ENCODE peak calls at places on chromosomes 5 and 9, in six cellular contexts. One of them, this sample, is unnamed.

GRCh38 chr9:78365979-78366697 is 69.2 kb downstream of the PSAT1 start:
- DNase-seq in HepG2: no peak
- DNase-seq in K562: no peak
- DNase-seq in H1: no peak
- DNase-seq in GM12878: no peak
- DNase-seq in SK-N-SH: peak; percentile 19
- DNase-seq in this sample: no peak

GRCh38 chr5:52531105-52531504 is 256.6 kb upstream of the ITGA1 start:
- DNase-seq in H1: no peak
- DNase-seq in HepG2: no peak
- DNase-seq in K562: no peak
- DNase-seq in GM12878: no peak
- DNase-seq in SK-N-SH: no peak
- DNase-seq in this sample: no peak

GRCh38 chr5:1207555-1207954 is 6.2 kb downstream of the SLC6A19 start:
- DNase-seq in K562: no peak
- DNase-seq in H1: no peak
- DNase-seq in HepG2: no peak
- DNase-seq in SK-N-SH: no peak
- DNase-seq in GM12878: no peak
- DNase-seq in this sample: no peak

GRCh38 chr5:43106290-43106638 is 14.4 kb upstream of the ZNF131 start:
- DNase-seq in H1: no peak
- DNase-seq in SK-N-SH: no peak
- DNase-seq in HepG2: no peak
- DNase-seq in GM12878: no peak
- DNase-seq in K562: no peak
- DNase-seq in this sample: no peak

GRCh38 chr9:36415822-36416515 is 15.9 kb upstream of the RNF38 start:
- DNase-seq in K562: no peak
- DNase-seq in H1: peak; percentile 27
- DNase-seq in GM12878: no peak
- DNase-seq in HepG2: no peak
- DNase-seq in SK-N-SH: no peak
- DNase-seq in this sample: no peak

GRCh38 chr9:93128011-93128714 is 5.9 kb downstream of the NINJ1 start:
- DNase-seq in SK-N-SH: no peak
- DNase-seq in K562: no peak
- DNase-seq in HepG2: no peak
- DNase-seq in GM12878: no peak
- DNase-seq in H1: no peak
- DNase-seq in this sample: no peak

GRCh38 chr5:146340260-146341081 is 1.8 kb downstream of the POU4F3 start:
- DNase-seq in H1: no peak
- DNase-seq in SK-N-SH: no peak
- DNase-seq in K562: peak; percentile 63
- DNase-seq in GM12878: no peak
- DNase-seq in HepG2: peak; percentile 36
- DNase-seq in this sample: no peak

GRCh38 chr5:172439785-172440480 is 14.4 kb downstream of the SH3PXD2B start:
- DNase-seq in GM12878: no peak
- DNase-seq in HepG2: no peak
- DNase-seq in H1: no peak
- DNase-seq in SK-N-SH: no peak
- DNase-seq in K562: no peak
- DNase-seq in this sample: no peak

GRCh38 chr5:8525835-8526234 is 656.9 kb downstream of the MTRR start:
- DNase-seq in HepG2: no peak
- DNase-seq in H1: no peak
- DNase-seq in SK-N-SH: no peak
- DNase-seq in GM12878: no peak
- DNase-seq in K562: no peak
- DNase-seq in this sample: no peak

GRCh38 chr5:28850320-28850921 is 1812.0 kb upstream of the CDH9 start:
- DNase-seq in K562: no peak
- DNase-seq in GM12878: no peak
- DNase-seq in H1: no peak
- DNase-seq in SK-N-SH: no peak
- DNase-seq in HepG2: no peak
- DNase-seq in this sample: no peak

GRCh38 chr5:107570805-107571531 is 99.8 kb downstream of the EFNA5 start:
- DNase-seq in SK-N-SH: no peak
- DNase-seq in H1: no peak
- DNase-seq in K562: no peak
- DNase-seq in GM12878: peak; percentile 94
- DNase-seq in HepG2: peak; percentile 2
- DNase-seq in this sample: no peak

GRCh38 chr9:33297455-33297854 is 7.1 kb downstream of the NFX1 start:
- DNase-seq in HepG2: no peak
- DNase-seq in GM12878: peak; percentile 78
- DNase-seq in SK-N-SH: no peak
- DNase-seq in K562: peak; percentile 11
- DNase-seq in H1: no peak
- DNase-seq in this sample: no peak

GRCh38 chr5:119655081-119655480 is 25.7 kb downstream of the FAM170A start:
- DNase-seq in SK-N-SH: no peak
- DNase-seq in HepG2: no peak
- DNase-seq in K562: no peak
- DNase-seq in GM12878: no peak
- DNase-seq in H1: no peak
- DNase-seq in this sample: no peak

GRCh38 chr9:127919253-127919815 is 2.5 kb upstream of the ST6GALNAC4 start:
- DNase-seq in H1: no peak
- DNase-seq in K562: peak; percentile 72
- DNase-seq in GM12878: no peak
- DNase-seq in HepG2: peak; percentile 87
- DNase-seq in SK-N-SH: no peak
- DNase-seq in this sample: peak; percentile 99

GRCh38 chr9:76926324-76926731 is 20.4 kb upstream of the PRUNE2 start:
- DNase-seq in K562: no peak
- DNase-seq in GM12878: no peak
- DNase-seq in SK-N-SH: no peak
- DNase-seq in HepG2: no peak
- DNase-seq in H1: no peak
- DNase-seq in this sample: no peak

GRCh38 chr9:136965771-136966484 is 11.4 kb upstream of the PTGDS start:
- DNase-seq in HepG2: no peak
- DNase-seq in SK-N-SH: no peak
- DNase-seq in K562: peak; percentile 32
- DNase-seq in GM12878: no peak
- DNase-seq in H1: no peak
- DNase-seq in this sample: no peak

GRCh38 chr5:170755679-170756456 is 27.7 kb upstream of the GABRP start:
- DNase-seq in K562: no peak
- DNase-seq in SK-N-SH: peak; percentile 31
- DNase-seq in GM12878: no peak
- DNase-seq in HepG2: no peak
- DNase-seq in H1: no peak
- DNase-seq in this sample: no peak

GRCh38 chr5:95283761-95284511 is 958 bp downstream of the MCTP1 start:
- DNase-seq in H1: no peak
- DNase-seq in GM12878: no peak
- DNase-seq in HepG2: no peak
- DNase-seq in K562: peak; percentile 57
- DNase-seq in SK-N-SH: peak; percentile 65
- DNase-seq in this sample: no peak

GRCh38 chr5:87132696-87133095 is 135.0 kb upstream of the RASA1 start:
- DNase-seq in HepG2: no peak
- DNase-seq in SK-N-SH: no peak
- DNase-seq in GM12878: no peak
- DNase-seq in H1: no peak
- DNase-seq in K562: no peak
- DNase-seq in this sample: no peak

GRCh38 chr9:71665247-71665646 is 103.1 kb downstream of the CEMIP2 start:
- DNase-seq in GM12878: no peak
- DNase-seq in SK-N-SH: no peak
- DNase-seq in K562: no peak
- DNase-seq in HepG2: no peak
- DNase-seq in H1: no peak
- DNase-seq in this sample: no peak

GRCh38 chr5:146223179-146223578 is 19.8 kb downstream of the RBM27 start:
- DNase-seq in SK-N-SH: no peak
- DNase-seq in H1: no peak
- DNase-seq in K562: no peak
- DNase-seq in HepG2: no peak
- DNase-seq in GM12878: no peak
- DNase-seq in this sample: no peak

GRCh38 chr5:8848997-8849585 is 696.8 kb downstream of the SEMA5A start:
- DNase-seq in HepG2: no peak
- DNase-seq in SK-N-SH: no peak
- DNase-seq in K562: no peak
- DNase-seq in GM12878: no peak
- DNase-seq in H1: no peak
- DNase-seq in this sample: no peak

GRCh38 chr5:142012186-142012785 is 541 bp downstream of the GNPDA1 start:
- DNase-seq in SK-N-SH: peak; percentile 71
- DNase-seq in HepG2: peak; percentile 9
- DNase-seq in K562: peak; percentile 60
- DNase-seq in GM12878: no peak
- DNase-seq in H1: peak; percentile 31
- DNase-seq in this sample: peak; percentile 48

GRCh38 chr5:160359816-160360215 is 10.6 kb downstream of the C1QTNF2 start:
- DNase-seq in H1: no peak
- DNase-seq in GM12878: no peak
- DNase-seq in HepG2: no peak
- DNase-seq in SK-N-SH: peak; percentile 56
- DNase-seq in K562: no peak
- DNase-seq in this sample: no peak

GRCh38 chr9:128066713-128067621 is at the start of gene NAIF1:
- DNase-seq in SK-N-SH: peak; percentile 95
- DNase-seq in K562: peak; percentile 96
- DNase-seq in H1: peak; percentile 95
- DNase-seq in GM12878: peak; percentile 98
- DNase-seq in HepG2: peak; percentile 99
- DNase-seq in this sample: peak; percentile 99

GRCh38 chr5:10563132-10563939 is 534 bp upstream of the ANKRD33B start:
- DNase-seq in H1: no peak
- DNase-seq in GM12878: no peak
- DNase-seq in HepG2: no peak
- DNase-seq in SK-N-SH: peak; percentile 78
- DNase-seq in K562: peak; percentile 12
- DNase-seq in this sample: no peak

GRCh38 chr9:15622596-15622995 is 69.8 kb downstream of the CCDC171 start:
- DNase-seq in SK-N-SH: no peak
- DNase-seq in HepG2: no peak
- DNase-seq in H1: no peak
- DNase-seq in GM12878: no peak
- DNase-seq in K562: no peak
- DNase-seq in this sample: peak; percentile 15

GRCh38 chr9:21119093-21119770 is 22.4 kb downstream of the IFNW1 start:
- DNase-seq in K562: no peak
- DNase-seq in GM12878: no peak
- DNase-seq in HepG2: no peak
- DNase-seq in H1: no peak
- DNase-seq in SK-N-SH: no peak
- DNase-seq in this sample: no peak

GRCh38 chr5:71932131-71932635 is 175.1 kb upstream of the MAP1B start:
- DNase-seq in HepG2: peak; percentile 25
- DNase-seq in H1: no peak
- DNase-seq in GM12878: no peak
- DNase-seq in K562: no peak
- DNase-seq in SK-N-SH: no peak
- DNase-seq in this sample: peak; percentile 21

DNA sequence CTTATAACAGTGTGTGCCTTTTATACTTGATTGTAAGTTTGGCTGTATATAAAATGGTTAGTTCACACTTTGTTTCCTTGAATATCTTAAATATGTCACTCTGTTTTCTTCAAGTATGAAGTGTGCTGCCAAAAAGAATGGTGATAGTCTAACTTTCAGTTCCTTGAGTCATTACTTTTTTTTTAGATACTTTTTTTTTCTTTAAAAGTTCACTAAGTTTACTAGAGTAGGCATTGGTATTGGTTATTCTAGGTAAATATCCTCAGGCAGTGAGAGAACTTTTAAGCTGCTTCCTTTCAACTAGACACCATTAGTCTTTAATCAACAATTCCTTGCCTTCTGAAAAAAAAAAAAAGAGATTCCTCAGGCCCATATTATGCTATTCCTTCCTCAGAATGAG is 41.9 kb downstream of the SPEF2 start:
- DNase-seq in SK-N-SH: no peak
- DNase-seq in H1: no peak
- DNase-seq in K562: no peak
- DNase-seq in HepG2: no peak
- DNase-seq in GM12878: no peak
- DNase-seq in this sample: no peak
- H3K9ac ChIP-seq in SK-N-SH: no peak overlapping the region
- H3K9ac ChIP-seq in H1: no peak overlapping the region
- H3K9ac ChIP-seq in K562: no peak overlapping the region
- H3K9ac ChIP-seq in HepG2: no peak overlapping the region
- H3K9ac ChIP-seq in GM12878: no peak overlapping the region
- H3K9ac ChIP-seq in this sample: no peak overlapping the region

DNA sequence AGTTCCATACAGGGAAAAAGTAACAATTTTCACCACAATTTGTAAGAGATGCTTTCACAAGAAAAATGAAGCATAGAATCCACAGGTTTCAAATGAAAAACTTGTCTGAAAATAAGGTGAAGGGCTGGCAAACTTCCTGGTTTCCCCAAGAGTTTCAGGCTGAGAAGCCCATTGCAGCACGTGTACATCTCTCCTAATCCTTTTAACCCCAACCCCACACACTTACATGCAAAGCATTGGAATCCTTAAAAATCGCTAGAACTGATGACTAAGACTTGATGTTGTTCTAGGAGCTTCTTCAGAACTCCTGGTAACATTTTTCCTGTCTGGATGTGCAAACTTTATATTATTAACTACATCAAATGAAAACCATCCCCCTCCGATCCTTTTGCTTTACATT is 317.8 kb upstream of the RGMB start:
- DNase-seq in HepG2: no peak
- DNase-seq in H1: no peak
- DNase-seq in GM12878: no peak
- DNase-seq in K562: no peak
- DNase-seq in SK-N-SH: no peak
- DNase-seq in this sample: no peak
- TF ChIP-seq SIN3A in HepG2: no peak
- TF ChIP-seq SIN3A in H1: no peak
- TF ChIP-seq SIN3A in GM12878: no peak
- TF ChIP-seq SIN3A in K562: no peak
- TF ChIP-seq SIN3A in SK-N-SH: no peak
- TF ChIP-seq SIN3A in this sample: no peak

GRCh38 chr5:151480384-151480783 is 33.0 kb downstream of the SLC36A1 start:
- DNase-seq in HepG2: no peak
- DNase-seq in K562: no peak
- DNase-seq in SK-N-SH: no peak
- DNase-seq in GM12878: no peak
- DNase-seq in H1: no peak
- DNase-seq in this sample: no peak
- H3K9ac ChIP-seq in HepG2: no peak overlapping the region
- H3K9ac ChIP-seq in K562: no peak overlapping the region
- H3K9ac ChIP-seq in SK-N-SH: no peak overlapping the region
- H3K9ac ChIP-seq in GM12878: no peak overlapping the region
- H3K9ac ChIP-seq in H1: no peak overlapping the region
- H3K9ac ChIP-seq in this sample: no peak overlapping the region

DNA sequence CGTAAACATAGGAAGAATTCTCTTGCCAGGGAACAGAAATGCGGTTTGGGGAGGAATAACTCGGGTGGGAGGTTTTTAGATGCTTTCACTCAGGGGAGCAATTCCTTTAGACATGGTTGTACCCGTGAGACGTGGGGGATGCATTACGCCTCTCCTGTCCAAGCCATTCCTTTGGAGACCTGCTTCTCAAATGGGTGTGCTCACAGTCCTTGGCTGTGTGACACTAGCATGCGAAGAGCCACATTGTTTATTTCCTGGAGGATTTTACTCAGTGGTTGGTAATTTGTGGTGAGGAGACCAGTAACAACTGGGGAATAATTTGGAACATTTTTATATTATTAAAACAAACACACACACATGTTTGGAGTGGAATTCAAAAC is 18.5 kb downstream of the COL15A1 start:
- DNase-seq in GM12878: no peak
- DNase-seq in HepG2: no peak
- DNase-seq in SK-N-SH: no peak
- DNase-seq in K562: no peak
- DNase-seq in H1: no peak
- DNase-seq in this sample: no peak
- TF ChIP-seq SIN3A in GM12878: no peak
- TF ChIP-seq SIN3A in HepG2: no peak
- TF ChIP-seq SIN3A in SK-N-SH: no peak
- TF ChIP-seq SIN3A in K562: no peak
- TF ChIP-seq SIN3A in H1: no peak
- TF ChIP-seq SIN3A in this sample: no peak

This sample was measured in HCT116.